ENCODE peak calls at places on chromosomes 7 and 10, in ten cellular contexts. C is D721Med; X is stimulated activated CD4-positive, alpha-beta T cell treated with anti-CD3 and anti-CD28 coated beads, Interleukin-1b, Interleukin-23, amount 100 ng/mL, for 24 hours; B is mucosa of gallbladder; A is HS-5; G is RPMI7951; M is aorta; K is fibroblast of lung; L is Calu3; I is stimulated activated CD8-positive, alpha-beta memory T cell treated with anti-CD3 and anti-CD28 coated beads, Interleukin-2, amount 100 ng/mL, for 48 hours. W is an unnamed sample.

GRCh38 chr10:123995082-123995460 is 98.3 kb downstream of the CHST15 start:
- DNase-seq in C (no peak), X (no peak), B (no peak), A (no peak), G (no peak), M (no peak), K (no peak), L (peak; percentile 24), I (no peak), W (peak; percentile 60)

GRCh38 chr7:81462672-81463071 is 307.2 kb downstream of the HGF start:
- DNase-seq in C (no peak), X (no peak), B (no peak), A (no peak), G (peak; percentile 25), M (no peak), K (peak; percentile 69), L (peak; percentile 17), I (no peak), W (no peak)

GRCh38 chr10:8665322-8665721 is 610.8 kb downstream of the GATA3 start:
- DNase-seq in C (no peak), X (no peak), B (no peak), A (no peak), G (no peak), M (no peak), K (no peak), L (no peak), I (no peak), W (no peak)

GRCh38 chr10:12121673-12122072 is 7.8 kb upstream of the SEC61A2 start:
- DNase-seq in C (no peak), X (no peak), B (no peak), A (no peak), G (no peak), M (no peak), K (no peak), L (no peak), I (no peak), W (no peak)

GRCh38 chr10:122510326-122510725 is 49.0 kb downstream of the HTRA1 start:
- DNase-seq in C (no peak), X (no peak), B (no peak), A (no peak), G (no peak), M (no peak), K (peak; percentile 81), L (no peak), I (no peak), W (no peak)

GRCh38 chr10:15625261-15625660 is 94.5 kb downstream of the ITGA8 start:
- DNase-seq in C (no peak), X (no peak), B (no peak), A (no peak), G (no peak), M (no peak), K (no peak), L (no peak), I (no peak), W (no peak)

GRCh38 chr7:90891529-90891928 is 295.4 kb downstream of the CDK14 start:
- DNase-seq in C (no peak), X (no peak), B (no peak), A (no peak), G (no peak), M (no peak), K (no peak), L (no peak), I (no peak), W (no peak)

GRCh38 chr10:69963835-69964710 is 88.6 kb upstream of the MACROH2A2 start:
- DNase-seq in C (no peak), X (no peak), B (peak; percentile 5), A (no peak), G (no peak), M (no peak), K (no peak), L (no peak), I (no peak), W (no peak)

GRCh38 chr7:39184387-39184786 is 206.7 kb downstream of the POU6F2 start:
- DNase-seq in C (no peak), X (no peak), B (peak; percentile 33), A (no peak), G (no peak), M (no peak), K (no peak), L (peak; percentile 37), I (no peak), W (no peak)

GRCh38 chr7:815284-816216 is 16.7 kb upstream of the SUN1 start:
- DNase-seq in C (peak; percentile 53), X (no peak), B (no peak), A (no peak), G (peak; percentile 28), M (no peak), K (peak; percentile 32), L (peak; percentile 70), I (no peak), W (peak; percentile 48)

GRCh38 chr7:18508441-18509427 is 13.2 kb downstream of the HDAC9 start:
- DNase-seq in C (no peak), X (no peak), B (peak; percentile 40), A (peak; percentile 97), G (peak; percentile 97), M (no peak), K (peak; percentile 98), L (peak; percentile 83), I (no peak), W (no peak)

GRCh38 chr10:48412081-48412480 is 105.6 kb downstream of the MAPK8 start:
- DNase-seq in C (no peak), X (no peak), B (no peak), A (no peak), G (no peak), M (no peak), K (no peak), L (no peak), I (no peak), W (no peak)

GRCh38 chr7:91912500-91912899 is 28.2 kb upstream of the AKAP9 start:
- DNase-seq in C (no peak), X (no peak), B (no peak), A (no peak), G (peak; percentile 49), M (no peak), K (peak; percentile 80), L (no peak), I (no peak), W (no peak)

GRCh38 chr7:34061175-34061574 is 155.8 kb downstream of the BMPER start:
- DNase-seq in C (no peak), X (no peak), B (no peak), A (peak; percentile 95), G (peak; percentile 80), M (no peak), K (peak; percentile 88), L (no peak), I (no peak), W (no peak)

GRCh38 chr7:135827391-135827790 is 78.8 kb upstream of the FAM180A start:
- DNase-seq in C (no peak), X (no peak), B (no peak), A (no peak), G (peak; percentile 29), M (no peak), K (no peak), L (no peak), I (no peak), W (no peak)

GRCh38 chr7:35735396-35735795 is 40.5 kb upstream of the HERPUD2 start:
- DNase-seq in C (no peak), X (no peak), B (no peak), A (no peak), G (no peak), M (no peak), K (no peak), L (no peak), I (no peak), W (no peak)

W was measured in left lung.